ENCODE peak calls at places on chromosomes 12 and 14, in four cellular contexts. M is tibial artery; A is stimulated activated naive CD8-positive, alpha-beta T cell treated with anti-CD3 and anti-CD28 coated beads, Interleukin-15, Interleukin-2, amounts not matched to agents 100 U/mL and 50 U/mL, for 24 hours; G is astrocyte of the hippocampus. Z is an unnamed sample.

GRCh38 chr12:126688556-126688955 is 1578.4 kb upstream of the TMEM132C start:
- DNase-seq in G (no peak), A (no peak), M (no peak), Z (no peak)

GRCh38 chr14:37595809-37596595 is 573 bp downstream of the TTC6 start:
- DNase-seq in M (no peak), G (no peak), A (peak; percentile 72), Z (no peak)

GRCh38 chr12:94099191-94099983 is 49.0 kb upstream of the PLXNC1 start:
- DNase-seq in A (no peak), G (no peak), M (no peak), Z (no peak)

GRCh38 chr12:100718212-100718611 is 76.4 kb upstream of the ANO4 start:
- DNase-seq in A (no peak), G (peak; percentile 5), M (no peak), Z (no peak)

GRCh38 chr14:103994535-103995184 is 52.3 kb upstream of the RD3L start:
- DNase-seq in G (peak; percentile 2), A (no peak), M (no peak), Z (no peak)

GRCh38 chr12:22275847-22276246 is 58.7 kb downstream of the ST8SIA1 start:
- DNase-seq in A (no peak), G (peak; percentile 97), M (peak; percentile 97), Z (no peak)

GRCh38 chr12:116620085-116620734 is 61.0 kb downstream of the MAP1LC3B2 start:
- DNase-seq in G (no peak), A (no peak), M (no peak), Z (no peak)

GRCh38 chr14:101598571-101599233 is 37.4 kb downstream of the DIO3 start:
- DNase-seq in M (no peak), A (no peak), G (no peak), Z (no peak)

Z was measured in GDM1.